ENCODE peak calls at places on chromosomes 7 and 10, in five cellular contexts. One of them, this sample, is unnamed.

GRCh38 chr10:8628351-8628750 is 573.9 kb downstream of the GATA3 start:
- DNase-seq in tibial artery: no peak
- DNase-seq in activated T-cell treated with anti-CD3 and anti-CD28 coated beads, Interleukin-2, amount 50 U/mL, for 72 hours: no peak
- DNase-seq in aorta: no peak
- DNase-seq in stimulated activated CD8-positive, alpha-beta memory T cell treated with anti-CD3 and anti-CD28 coated beads, Interleukin-2, amount 100 ng/mL, for 48 hours: no peak
- DNase-seq in this sample: peak

GRCh38 chr7:5423272-5423843 is at the start of gene TNRC18:
- DNase-seq in tibial artery: no peak
- DNase-seq in aorta: peak
- DNase-seq in activated T-cell treated with anti-CD3 and anti-CD28 coated beads, Interleukin-2, amount 50 U/mL, for 72 hours: peak
- DNase-seq in stimulated activated CD8-positive, alpha-beta memory T cell treated with anti-CD3 and anti-CD28 coated beads, Interleukin-2, amount 100 ng/mL, for 48 hours: no peak
- DNase-seq in this sample: peak

GRCh38 chr10:45433716-45434469 is 59.9 kb downstream of the ALOX5 start:
- DNase-seq in aorta: no peak
- DNase-seq in tibial artery: no peak
- DNase-seq in stimulated activated CD8-positive, alpha-beta memory T cell treated with anti-CD3 and anti-CD28 coated beads, Interleukin-2, amount 100 ng/mL, for 48 hours: no peak
- DNase-seq in activated T-cell treated with anti-CD3 and anti-CD28 coated beads, Interleukin-2, amount 50 U/mL, for 72 hours: no peak
- DNase-seq in this sample: no peak

GRCh38 chr7:131225619-131226101 is 102.0 kb upstream of the MKLN1 start:
- DNase-seq in aorta: peak
- DNase-seq in activated T-cell treated with anti-CD3 and anti-CD28 coated beads, Interleukin-2, amount 50 U/mL, for 72 hours: no peak
- DNase-seq in tibial artery: no peak
- DNase-seq in stimulated activated CD8-positive, alpha-beta memory T cell treated with anti-CD3 and anti-CD28 coated beads, Interleukin-2, amount 100 ng/mL, for 48 hours: no peak
- DNase-seq in this sample: peak

GRCh38 chr10:17756557-17757208 is 4.7 kb downstream of the TMEM236 start:
- DNase-seq in stimulated activated CD8-positive, alpha-beta memory T cell treated with anti-CD3 and anti-CD28 coated beads, Interleukin-2, amount 100 ng/mL, for 48 hours: no peak
- DNase-seq in activated T-cell treated with anti-CD3 and anti-CD28 coated beads, Interleukin-2, amount 50 U/mL, for 72 hours: no peak
- DNase-seq in tibial artery: no peak
- DNase-seq in aorta: no peak
- DNase-seq in this sample: peak

GRCh38 chr7:67487316-67487715 is 490.7 kb downstream of the TYW1 start:
- DNase-seq in aorta: no peak
- DNase-seq in activated T-cell treated with anti-CD3 and anti-CD28 coated beads, Interleukin-2, amount 50 U/mL, for 72 hours: no peak
- DNase-seq in tibial artery: no peak
- DNase-seq in stimulated activated CD8-positive, alpha-beta memory T cell treated with anti-CD3 and anti-CD28 coated beads, Interleukin-2, amount 100 ng/mL, for 48 hours: no peak
- DNase-seq in this sample: no peak

GRCh38 chr7:154409703-154410311 is 357.6 kb downstream of the DPP6 start:
- DNase-seq in activated T-cell treated with anti-CD3 and anti-CD28 coated beads, Interleukin-2, amount 50 U/mL, for 72 hours: no peak
- DNase-seq in aorta: no peak
- DNase-seq in tibial artery: no peak
- DNase-seq in stimulated activated CD8-positive, alpha-beta memory T cell treated with anti-CD3 and anti-CD28 coated beads, Interleukin-2, amount 100 ng/mL, for 48 hours: no peak
- DNase-seq in this sample: peak

GRCh38 chr10:6738464-6738824 is 158.4 kb upstream of the PRKCQ start:
- DNase-seq in tibial artery: no peak
- DNase-seq in stimulated activated CD8-positive, alpha-beta memory T cell treated with anti-CD3 and anti-CD28 coated beads, Interleukin-2, amount 100 ng/mL, for 48 hours: no peak
- DNase-seq in aorta: no peak
- DNase-seq in activated T-cell treated with anti-CD3 and anti-CD28 coated beads, Interleukin-2, amount 50 U/mL, for 72 hours: no peak
- DNase-seq in this sample: no peak

GRCh38 chr7:137687556-137688280 is 159.1 kb downstream of the DGKI start:
- DNase-seq in stimulated activated CD8-positive, alpha-beta memory T cell treated with anti-CD3 and anti-CD28 coated beads, Interleukin-2, amount 100 ng/mL, for 48 hours: no peak
- DNase-seq in aorta: no peak
- DNase-seq in activated T-cell treated with anti-CD3 and anti-CD28 coated beads, Interleukin-2, amount 50 U/mL, for 72 hours: no peak
- DNase-seq in tibial artery: no peak
- DNase-seq in this sample: no peak

GRCh38 chr7:1750541-1751021 is 80.5 kb downstream of the ELFN1 start:
- DNase-seq in tibial artery: no peak
- DNase-seq in aorta: peak
- DNase-seq in activated T-cell treated with anti-CD3 and anti-CD28 coated beads, Interleukin-2, amount 50 U/mL, for 72 hours: no peak
- DNase-seq in stimulated activated CD8-positive, alpha-beta memory T cell treated with anti-CD3 and anti-CD28 coated beads, Interleukin-2, amount 100 ng/mL, for 48 hours: no peak
- DNase-seq in this sample: no peak

GRCh38 chr10:49235392-49235791 is 47.2 kb upstream of the TMEM273 start:
- DNase-seq in activated T-cell treated with anti-CD3 and anti-CD28 coated beads, Interleukin-2, amount 50 U/mL, for 72 hours: no peak
- DNase-seq in stimulated activated CD8-positive, alpha-beta memory T cell treated with anti-CD3 and anti-CD28 coated beads, Interleukin-2, amount 100 ng/mL, for 48 hours: no peak
- DNase-seq in tibial artery: no peak
- DNase-seq in aorta: no peak
- DNase-seq in this sample: no peak

GRCh38 chr7:108525327-108525984 is 479 bp downstream of the PNPLA8 start:
- DNase-seq in tibial artery: peak
- DNase-seq in stimulated activated CD8-positive, alpha-beta memory T cell treated with anti-CD3 and anti-CD28 coated beads, Interleukin-2, amount 100 ng/mL, for 48 hours: no peak
- DNase-seq in activated T-cell treated with anti-CD3 and anti-CD28 coated beads, Interleukin-2, amount 50 U/mL, for 72 hours: no peak
- DNase-seq in aorta: no peak
- DNase-seq in this sample: peak

GRCh38 chr10:67506757-67507091 is 189.3 kb downstream of the CTNNA3 start:
- DNase-seq in activated T-cell treated with anti-CD3 and anti-CD28 coated beads, Interleukin-2, amount 50 U/mL, for 72 hours: no peak
- DNase-seq in stimulated activated CD8-positive, alpha-beta memory T cell treated with anti-CD3 and anti-CD28 coated beads, Interleukin-2, amount 100 ng/mL, for 48 hours: no peak
- DNase-seq in tibial artery: no peak
- DNase-seq in aorta: no peak
- DNase-seq in this sample: no peak

GRCh38 chr10:73172867-73173266 is 4.9 kb downstream of the FAM149B1 start:
- DNase-seq in tibial artery: no peak
- DNase-seq in aorta: no peak
- DNase-seq in activated T-cell treated with anti-CD3 and anti-CD28 coated beads, Interleukin-2, amount 50 U/mL, for 72 hours: no peak
- DNase-seq in stimulated activated CD8-positive, alpha-beta memory T cell treated with anti-CD3 and anti-CD28 coated beads, Interleukin-2, amount 100 ng/mL, for 48 hours: no peak
- DNase-seq in this sample: no peak

GRCh38 chr7:45617166-45617565 is 43.0 kb downstream of the ADCY1 start:
- DNase-seq in aorta: no peak
- DNase-seq in tibial artery: no peak
- DNase-seq in stimulated activated CD8-positive, alpha-beta memory T cell treated with anti-CD3 and anti-CD28 coated beads, Interleukin-2, amount 100 ng/mL, for 48 hours: no peak
- DNase-seq in activated T-cell treated with anti-CD3 and anti-CD28 coated beads, Interleukin-2, amount 50 U/mL, for 72 hours: no peak
- DNase-seq in this sample: no peak

GRCh38 chr10:91887075-91887899 is 22.0 kb downstream of the FGFBP3 start:
- DNase-seq in stimulated activated CD8-positive, alpha-beta memory T cell treated with anti-CD3 and anti-CD28 coated beads, Interleukin-2, amount 100 ng/mL, for 48 hours: no peak
- DNase-seq in aorta: peak
- DNase-seq in tibial artery: peak
- DNase-seq in activated T-cell treated with anti-CD3 and anti-CD28 coated beads, Interleukin-2, amount 50 U/mL, for 72 hours: peak
- DNase-seq in this sample: peak

GRCh38 chr7:29915481-29916215 is 74.0 kb downstream of the SCRN1 start:
- DNase-seq in stimulated activated CD8-positive, alpha-beta memory T cell treated with anti-CD3 and anti-CD28 coated beads, Interleukin-2, amount 100 ng/mL, for 48 hours: no peak
- DNase-seq in aorta: no peak
- DNase-seq in tibial artery: no peak
- DNase-seq in activated T-cell treated with anti-CD3 and anti-CD28 coated beads, Interleukin-2, amount 50 U/mL, for 72 hours: no peak
- DNase-seq in this sample: no peak

GRCh38 chr7:36262706-36263484 is 109.8 kb downstream of the EEPD1 start:
- DNase-seq in aorta: no peak
- DNase-seq in stimulated activated CD8-positive, alpha-beta memory T cell treated with anti-CD3 and anti-CD28 coated beads, Interleukin-2, amount 100 ng/mL, for 48 hours: no peak
- DNase-seq in tibial artery: no peak
- DNase-seq in activated T-cell treated with anti-CD3 and anti-CD28 coated beads, Interleukin-2, amount 50 U/mL, for 72 hours: no peak
- DNase-seq in this sample: no peak

GRCh38 chr7:92925876-92926696 is 89.7 kb upstream of the CDK6 start:
- DNase-seq in activated T-cell treated with anti-CD3 and anti-CD28 coated beads, Interleukin-2, amount 50 U/mL, for 72 hours: no peak
- DNase-seq in tibial artery: no peak
- DNase-seq in aorta: no peak
- DNase-seq in stimulated activated CD8-positive, alpha-beta memory T cell treated with anti-CD3 and anti-CD28 coated beads, Interleukin-2, amount 100 ng/mL, for 48 hours: no peak
- DNase-seq in this sample: peak

GRCh38 chr10:50210876-50211275 is 40.4 kb downstream of the ASAH2 start:
- DNase-seq in tibial artery: no peak
- DNase-seq in aorta: no peak
- DNase-seq in stimulated activated CD8-positive, alpha-beta memory T cell treated with anti-CD3 and anti-CD28 coated beads, Interleukin-2, amount 100 ng/mL, for 48 hours: no peak
- DNase-seq in activated T-cell treated with anti-CD3 and anti-CD28 coated beads, Interleukin-2, amount 50 U/mL, for 72 hours: no peak
- DNase-seq in this sample: no peak

GRCh38 chr10:6607778-6608177 is 27.7 kb upstream of the PRKCQ start:
- DNase-seq in stimulated activated CD8-positive, alpha-beta memory T cell treated with anti-CD3 and anti-CD28 coated beads, Interleukin-2, amount 100 ng/mL, for 48 hours: no peak
- DNase-seq in activated T-cell treated with anti-CD3 and anti-CD28 coated beads, Interleukin-2, amount 50 U/mL, for 72 hours: no peak
- DNase-seq in aorta: no peak
- DNase-seq in tibial artery: peak
- DNase-seq in this sample: no peak

GRCh38 chr10:93166116-93166515 is 92.4 kb downstream of the CYP26A1 start:
- DNase-seq in activated T-cell treated with anti-CD3 and anti-CD28 coated beads, Interleukin-2, amount 50 U/mL, for 72 hours: no peak
- DNase-seq in tibial artery: no peak
- DNase-seq in stimulated activated CD8-positive, alpha-beta memory T cell treated with anti-CD3 and anti-CD28 coated beads, Interleukin-2, amount 100 ng/mL, for 48 hours: no peak
- DNase-seq in aorta: no peak
- DNase-seq in this sample: no peak

GRCh38 chr10:28722065-28722803 is 44.9 kb downstream of the BAMBI start:
- DNase-seq in activated T-cell treated with anti-CD3 and anti-CD28 coated beads, Interleukin-2, amount 50 U/mL, for 72 hours: peak
- DNase-seq in tibial artery: peak
- DNase-seq in stimulated activated CD8-positive, alpha-beta memory T cell treated with anti-CD3 and anti-CD28 coated beads, Interleukin-2, amount 100 ng/mL, for 48 hours: no peak
- DNase-seq in aorta: peak
- DNase-seq in this sample: peak

GRCh38 chr7:131365876-131366275 is 38.2 kb downstream of the MKLN1 start:
- DNase-seq in aorta: no peak
- DNase-seq in activated T-cell treated with anti-CD3 and anti-CD28 coated beads, Interleukin-2, amount 50 U/mL, for 72 hours: no peak
- DNase-seq in stimulated activated CD8-positive, alpha-beta memory T cell treated with anti-CD3 and anti-CD28 coated beads, Interleukin-2, amount 100 ng/mL, for 48 hours: no peak
- DNase-seq in tibial artery: no peak
- DNase-seq in this sample: no peak

GRCh38 chr7:124101173-124101768 is 68.4 kb upstream of the TMEM229A start:
- DNase-seq in activated T-cell treated with anti-CD3 and anti-CD28 coated beads, Interleukin-2, amount 50 U/mL, for 72 hours: peak
- DNase-seq in tibial artery: no peak
- DNase-seq in aorta: no peak
- DNase-seq in stimulated activated CD8-positive, alpha-beta memory T cell treated with anti-CD3 and anti-CD28 coated beads, Interleukin-2, amount 100 ng/mL, for 48 hours: no peak
- DNase-seq in this sample: peak

GRCh38 chr10:24826022-24826421 is 102.3 kb upstream of the ARHGAP21 start:
- DNase-seq in stimulated activated CD8-positive, alpha-beta memory T cell treated with anti-CD3 and anti-CD28 coated beads, Interleukin-2, amount 100 ng/mL, for 48 hours: no peak
- DNase-seq in activated T-cell treated with anti-CD3 and anti-CD28 coated beads, Interleukin-2, amount 50 U/mL, for 72 hours: peak
- DNase-seq in tibial artery: no peak
- DNase-seq in aorta: no peak
- DNase-seq in this sample: peak

GRCh38 chr10:11513727-11514126 is 97.7 kb downstream of the USP6NL start:
- DNase-seq in aorta: no peak
- DNase-seq in stimulated activated CD8-positive, alpha-beta memory T cell treated with anti-CD3 and anti-CD28 coated beads, Interleukin-2, amount 100 ng/mL, for 48 hours: no peak
- DNase-seq in tibial artery: no peak
- DNase-seq in activated T-cell treated with anti-CD3 and anti-CD28 coated beads, Interleukin-2, amount 50 U/mL, for 72 hours: no peak
- DNase-seq in this sample: no peak

GRCh38 chr7:66380285-66380888 is 175.3 kb downstream of the TPST1 start:
- DNase-seq in stimulated activated CD8-positive, alpha-beta memory T cell treated with anti-CD3 and anti-CD28 coated beads, Interleukin-2, amount 100 ng/mL, for 48 hours: no peak
- DNase-seq in activated T-cell treated with anti-CD3 and anti-CD28 coated beads, Interleukin-2, amount 50 U/mL, for 72 hours: no peak
- DNase-seq in aorta: no peak
- DNase-seq in tibial artery: no peak
- DNase-seq in this sample: peak

GRCh38 chr10:68342909-68343516 is 10.3 kb upstream of the PBLD start:
- DNase-seq in stimulated activated CD8-positive, alpha-beta memory T cell treated with anti-CD3 and anti-CD28 coated beads, Interleukin-2, amount 100 ng/mL, for 48 hours: no peak
- DNase-seq in aorta: no peak
- DNase-seq in activated T-cell treated with anti-CD3 and anti-CD28 coated beads, Interleukin-2, amount 50 U/mL, for 72 hours: no peak
- DNase-seq in tibial artery: no peak
- DNase-seq in this sample: no peak

GRCh38 chr7:115153770-115154468 is 232.0 kb downstream of the MDFIC start:
- DNase-seq in activated T-cell treated with anti-CD3 and anti-CD28 coated beads, Interleukin-2, amount 50 U/mL, for 72 hours: no peak
- DNase-seq in stimulated activated CD8-positive, alpha-beta memory T cell treated with anti-CD3 and anti-CD28 coated beads, Interleukin-2, amount 100 ng/mL, for 48 hours: no peak
- DNase-seq in aorta: no peak
- DNase-seq in tibial artery: no peak
- DNase-seq in this sample: no peak

GRCh38 chr7:44114586-44115310 is 8.6 kb downstream of the POLD2 start:
- DNase-seq in stimulated activated CD8-positive, alpha-beta memory T cell treated with anti-CD3 and anti-CD28 coated beads, Interleukin-2, amount 100 ng/mL, for 48 hours: no peak
- DNase-seq in activated T-cell treated with anti-CD3 and anti-CD28 coated beads, Interleukin-2, amount 50 U/mL, for 72 hours: no peak
- DNase-seq in tibial artery: no peak
- DNase-seq in aorta: peak
- DNase-seq in this sample: no peak

GRCh38 chr7:106866298-106867281 is 1.5 kb downstream of the PIK3CG start:
- DNase-seq in stimulated activated CD8-positive, alpha-beta memory T cell treated with anti-CD3 and anti-CD28 coated beads, Interleukin-2, amount 100 ng/mL, for 48 hours: no peak
- DNase-seq in aorta: no peak
- DNase-seq in tibial artery: no peak
- DNase-seq in activated T-cell treated with anti-CD3 and anti-CD28 coated beads, Interleukin-2, amount 50 U/mL, for 72 hours: no peak
- DNase-seq in this sample: no peak

GRCh38 chr10:58517481-58518355 is 5.0 kb downstream of the BICC1 start:
- DNase-seq in activated T-cell treated with anti-CD3 and anti-CD28 coated beads, Interleukin-2, amount 50 U/mL, for 72 hours: no peak
- DNase-seq in aorta: no peak
- DNase-seq in stimulated activated CD8-positive, alpha-beta memory T cell treated with anti-CD3 and anti-CD28 coated beads, Interleukin-2, amount 100 ng/mL, for 48 hours: no peak
- DNase-seq in tibial artery: no peak
- DNase-seq in this sample: no peak

GRCh38 chr7:32153006-32153405 is 82.8 kb upstream of the PDE1C start:
- DNase-seq in stimulated activated CD8-positive, alpha-beta memory T cell treated with anti-CD3 and anti-CD28 coated beads, Interleukin-2, amount 100 ng/mL, for 48 hours: no peak
- DNase-seq in tibial artery: no peak
- DNase-seq in aorta: no peak
- DNase-seq in activated T-cell treated with anti-CD3 and anti-CD28 coated beads, Interleukin-2, amount 50 U/mL, for 72 hours: no peak
- DNase-seq in this sample: no peak

GRCh38 chr10:77377034-77377433 is 260.6 kb downstream of the KCNMA1 start:
- DNase-seq in aorta: no peak
- DNase-seq in activated T-cell treated with anti-CD3 and anti-CD28 coated beads, Interleukin-2, amount 50 U/mL, for 72 hours: no peak
- DNase-seq in stimulated activated CD8-positive, alpha-beta memory T cell treated with anti-CD3 and anti-CD28 coated beads, Interleukin-2, amount 100 ng/mL, for 48 hours: no peak
- DNase-seq in tibial artery: no peak
- DNase-seq in this sample: no peak

GRCh38 chr7:117085769-117086463 is 132.6 kb downstream of the ST7 start:
- DNase-seq in activated T-cell treated with anti-CD3 and anti-CD28 coated beads, Interleukin-2, amount 50 U/mL, for 72 hours: no peak
- DNase-seq in tibial artery: no peak
- DNase-seq in stimulated activated CD8-positive, alpha-beta memory T cell treated with anti-CD3 and anti-CD28 coated beads, Interleukin-2, amount 100 ng/mL, for 48 hours: no peak
- DNase-seq in aorta: no peak
- DNase-seq in this sample: peak

GRCh38 chr10:72274730-72275350 is 1.1 kb downstream of the DDIT4 start:
- DNase-seq in activated T-cell treated with anti-CD3 and anti-CD28 coated beads, Interleukin-2, amount 50 U/mL, for 72 hours: peak
- DNase-seq in tibial artery: peak
- DNase-seq in aorta: peak
- DNase-seq in stimulated activated CD8-positive, alpha-beta memory T cell treated with anti-CD3 and anti-CD28 coated beads, Interleukin-2, amount 100 ng/mL, for 48 hours: no peak
- DNase-seq in this sample: peak

GRCh38 chr7:78968951-78969350 is 484.5 kb downstream of the MAGI2 start:
- DNase-seq in aorta: no peak
- DNase-seq in stimulated activated CD8-positive, alpha-beta memory T cell treated with anti-CD3 and anti-CD28 coated beads, Interleukin-2, amount 100 ng/mL, for 48 hours: no peak
- DNase-seq in activated T-cell treated with anti-CD3 and anti-CD28 coated beads, Interleukin-2, amount 50 U/mL, for 72 hours: no peak
- DNase-seq in tibial artery: no peak
- DNase-seq in this sample: no peak

GRCh38 chr10:3924344-3924743 is 139.3 kb upstream of the KLF6 start:
- DNase-seq in stimulated activated CD8-positive, alpha-beta memory T cell treated with anti-CD3 and anti-CD28 coated beads, Interleukin-2, amount 100 ng/mL, for 48 hours: no peak
- DNase-seq in activated T-cell treated with anti-CD3 and anti-CD28 coated beads, Interleukin-2, amount 50 U/mL, for 72 hours: no peak
- DNase-seq in tibial artery: no peak
- DNase-seq in aorta: no peak
- DNase-seq in this sample: peak

GRCh38 chr10:98407017-98407743 is 7.8 kb downstream of the PYROXD2 start:
- DNase-seq in stimulated activated CD8-positive, alpha-beta memory T cell treated with anti-CD3 and anti-CD28 coated beads, Interleukin-2, amount 100 ng/mL, for 48 hours: no peak
- DNase-seq in activated T-cell treated with anti-CD3 and anti-CD28 coated beads, Interleukin-2, amount 50 U/mL, for 72 hours: no peak
- DNase-seq in tibial artery: no peak
- DNase-seq in aorta: peak
- DNase-seq in this sample: no peak